ENCODE peak calls at places on chromosomes 6 and 20, in ten cellular contexts. X, H, V, C, S, R, I, N, E and Z are unnamed samples.

GRCh38 chr6:112338310-112338709 is 8.8 kb upstream of the RFPL4B start:
- DNase-seq in X (no peak), H (no peak), V (peak), C (no peak), S (no peak), R (no peak), I (no peak), N (no peak), E (no peak), Z (no peak)

GRCh38 chr6:151330130-151330715 is 61.1 kb downstream of the ZBTB2 start:
- DNase-seq in X (peak), H (no peak), V (peak), C (peak), S (no peak), R (no peak), I (no peak), N (no peak), E (peak), Z (no peak)

GRCh38 chr20:40279390-40279789 is 409.6 kb downstream of the MAFB start:
- DNase-seq in X (peak), H (no peak), V (peak), C (peak), S (peak), R (no peak), I (no peak), N (no peak), E (peak), Z (peak)

GRCh38 chr20:3686867-3687321 is 5.1 kb upstream of the ADAM33 start:
- DNase-seq in X (peak), H (no peak), V (peak), C (peak), S (no peak), R (no peak), I (no peak), N (no peak), E (peak), Z (no peak)

GRCh38 chr20:16539280-16539679 is 34.0 kb downstream of the KIF16B start:
- DNase-seq in X (peak), H (no peak), V (peak), C (no peak), S (no peak), R (no peak), I (no peak), N (no peak), E (no peak), Z (no peak)

GRCh38 chr20:63325554-63326313 is 32.7 kb downstream of the COL20A1 start:
- DNase-seq in X (no peak), H (no peak), V (no peak), C (no peak), S (no peak), R (no peak), I (no peak), N (no peak), E (no peak), Z (peak)

GRCh38 chr20:38184098-38184497 is 19.0 kb upstream of the TGM2 start:
- DNase-seq in X (no peak), H (no peak), V (no peak), C (no peak), S (no peak), R (no peak), I (no peak), N (no peak), E (no peak), Z (no peak)

GRCh38 chr6:38039497-38039896 is 220.0 kb downstream of the ZFAND3 start:
- DNase-seq in X (peak), H (no peak), V (no peak), C (no peak), S (no peak), R (no peak), I (no peak), N (no peak), E (no peak), Z (no peak)

GRCh38 chr6:44678252-44678935 is 290.9 kb downstream of the CDC5L start:
- DNase-seq in X (no peak), H (no peak), V (no peak), C (no peak), S (no peak), R (no peak), I (no peak), N (no peak), E (no peak), Z (no peak)

GRCh38 chr6:160121981-160122380 is 366 bp downstream of the SLC22A1 start:
- DNase-seq in X (no peak), H (no peak), V (no peak), C (no peak), S (no peak), R (peak), I (no peak), N (no peak), E (no peak), Z (no peak)

GRCh38 chr6:45445364-45445748 is 67.6 kb upstream of the SUPT3H start:
- DNase-seq in X (peak), H (no peak), V (no peak), C (no peak), S (no peak), R (no peak), I (no peak), N (no peak), E (no peak), Z (no peak)

GRCh38 chr6:118965354-118965753 is 30.4 kb upstream of the MCM9 start:
- DNase-seq in X (no peak), H (no peak), V (no peak), C (no peak), S (no peak), R (no peak), I (no peak), N (no peak), E (no peak), Z (no peak)

GRCh38 chr20:428658-429200 is 20.6 kb downstream of the RBCK1 start:
- DNase-seq in X (no peak), H (no peak), V (no peak), C (no peak), S (no peak), R (no peak), I (no peak), N (no peak), E (no peak), Z (no peak)

GRCh38 chr6:108560463-108561308 is at the start of gene FOXO3:
- DNase-seq in X (peak), H (peak), V (peak), C (no peak), S (no peak), R (peak), I (peak), N (peak), E (peak), Z (peak)

GRCh38 chr6:6696867-6697531 is 108.5 kb downstream of the LY86 start:
- DNase-seq in X (peak), H (no peak), V (peak), C (no peak), S (no peak), R (no peak), I (peak), N (peak), E (peak), Z (peak)

GRCh38 chr6:89562114-89562815 is 76.3 kb downstream of the LYRM2 start:
- DNase-seq in X (no peak), H (no peak), V (peak), C (no peak), S (no peak), R (no peak), I (no peak), N (no peak), E (peak), Z (no peak)

GRCh38 chr6:47678739-47679138 is 19.6 kb upstream of the ADGRF4 start:
- DNase-seq in X (no peak), H (no peak), V (no peak), C (no peak), S (no peak), R (no peak), I (no peak), N (no peak), E (no peak), Z (no peak)

GRCh38 chr6:6317825-6318733 is 2.4 kb downstream of the F13A1 start:
- DNase-seq in X (no peak), H (no peak), V (no peak), C (no peak), S (no peak), R (no peak), I (peak), N (no peak), E (no peak), Z (no peak)

GRCh38 chr6:2061880-2062279 is 183.5 kb downstream of the GMDS start:
- DNase-seq in X (no peak), H (no peak), V (no peak), C (no peak), S (no peak), R (no peak), I (no peak), N (no peak), E (peak), Z (no peak)

GRCh38 chr6:39929039-39929732 is 5.1 kb downstream of the MOCS1 start:
- DNase-seq in X (no peak), H (no peak), V (no peak), C (no peak), S (no peak), R (no peak), I (peak), N (no peak), E (no peak), Z (no peak)

GRCh38 chr6:43308101-43308989 is at the start of gene CRIP3:
- DNase-seq in X (no peak), H (peak), V (peak), C (no peak), S (no peak), R (peak), I (peak), N (peak), E (no peak), Z (no peak)
- TF ChIP-seq CTCF in X (peak), H (peak), V (peak), C (no peak), S (peak), R (peak), I (peak), N (peak), E (peak), Z (peak)

GRCh38 chr6:106089981-106090380 is 3.8 kb downstream of the PRDM1 start:
- DNase-seq in X (peak), H (no peak), V (peak), C (no peak), S (no peak), R (no peak), I (no peak), N (no peak), E (peak), Z (no peak)
- TF ChIP-seq CTCF in X (peak), H (peak), V (no peak), C (peak), S (no peak), R (no peak), I (no peak), N (no peak), E (no peak), Z (peak)

DNA sequence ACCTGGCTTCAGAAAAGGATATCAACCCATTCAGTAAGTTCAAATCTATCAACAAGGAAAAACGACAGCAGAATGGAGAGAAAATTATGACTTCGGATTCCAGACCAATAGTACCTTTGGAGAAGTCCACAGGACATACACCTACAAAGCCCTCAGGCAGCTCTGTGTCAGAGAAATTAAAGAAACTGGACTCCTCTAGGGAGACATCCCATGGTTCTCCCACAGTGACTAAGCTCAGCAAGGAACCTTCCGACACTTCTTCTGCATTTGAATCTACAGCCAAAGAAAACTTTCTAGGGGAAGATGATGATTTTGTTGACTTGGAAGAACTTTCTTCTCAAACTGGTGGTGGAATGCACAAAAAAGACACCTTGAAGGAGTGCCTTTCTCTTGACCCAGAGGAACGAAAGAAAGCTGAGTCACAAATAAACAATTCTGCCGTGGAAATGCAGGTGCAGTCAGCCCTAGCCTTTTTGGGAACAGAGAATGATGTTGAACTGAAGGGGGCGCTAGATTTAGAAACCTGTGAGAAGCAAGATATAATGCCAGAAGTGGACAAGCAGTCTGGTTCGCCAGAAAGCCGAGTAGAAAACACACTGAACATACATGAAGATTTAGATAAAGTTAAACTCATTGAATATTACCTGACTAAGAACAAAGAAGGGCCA is 67.4 kb upstream of the HINT3 start:
- DNase-seq in X (peak), H (no peak), V (peak), C (no peak), S (no peak), R (no peak), I (peak), N (peak), E (peak), Z (no peak)
- TF ChIP-seq CTCF in X (peak), H (peak), V (peak), C (peak), S (peak), R (peak), I (peak), N (peak), E (peak), Z (peak)

GRCh38 chr6:34248198-34248726 is 544 bp downstream of the SMIM29 start:
- DNase-seq in X (peak), H (peak), V (no peak), C (no peak), S (no peak), R (no peak), I (no peak), N (peak), E (no peak), Z (peak)

GRCh38 chr6:34248727-34249468 is at the start of gene SMIM29:
- DNase-seq in X (peak), H (peak), V (peak), C (no peak), S (no peak), R (peak), I (peak), N (peak), E (peak), Z (peak)

GRCh38 chr6:34246249-34246562 is 2.6 kb downstream of the SMIM29 start:
- DNase-seq in X (no peak), H (no peak), V (no peak), C (no peak), S (no peak), R (no peak), I (no peak), N (no peak), E (no peak), Z (no peak)

GRCh38 chr6:34247481-34248197 is 1.2 kb downstream of the SMIM29 start:
- DNase-seq in X (no peak), H (no peak), V (no peak), C (no peak), S (no peak), R (no peak), I (no peak), N (no peak), E (no peak), Z (no peak)

DNA sequence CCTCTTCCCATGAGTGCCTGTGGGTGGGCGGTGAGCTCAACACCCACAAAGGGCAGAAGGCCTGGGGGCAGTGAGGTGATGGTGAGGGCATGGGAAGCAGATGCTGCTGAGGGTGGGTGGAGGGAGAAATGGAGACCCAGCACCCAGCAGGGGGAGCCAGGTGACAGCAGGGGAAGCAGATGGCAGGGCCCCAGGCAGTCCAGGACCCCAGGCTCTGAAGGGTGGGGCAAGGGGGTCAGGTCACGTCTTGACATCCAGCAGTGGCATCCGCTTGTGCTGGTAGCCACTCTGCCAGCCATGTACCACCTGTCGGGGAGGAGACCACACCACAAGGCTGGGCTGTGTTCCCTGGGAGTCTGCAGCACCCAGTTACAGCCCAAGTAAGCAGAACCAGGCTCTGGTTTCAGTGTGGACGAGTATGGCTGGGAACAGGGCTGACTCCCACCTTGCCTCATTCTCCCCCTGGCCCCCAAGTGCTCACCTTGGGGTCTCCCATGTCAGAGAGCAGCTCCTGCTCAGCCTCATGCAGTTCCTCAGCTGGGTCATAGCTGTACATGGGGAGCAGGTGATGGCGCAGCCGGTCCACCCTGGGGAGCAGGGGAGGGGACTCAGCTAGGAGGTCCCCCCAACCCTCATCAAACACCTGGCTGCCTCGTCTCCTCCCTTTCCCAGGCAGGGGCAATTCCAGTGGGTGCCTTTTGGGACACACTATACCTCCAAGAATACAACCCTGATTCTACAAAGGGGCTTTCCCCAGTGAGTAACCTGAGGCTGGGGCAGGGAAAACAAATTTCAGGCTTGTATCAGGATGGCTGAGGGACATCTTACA is 2.0 kb downstream of the SMIM29 start:
- DNase-seq in X (peak), H (peak), V (peak), C (no peak), S (no peak), R (no peak), I (peak), N (peak), E (peak), Z (no peak)
- TF ChIP-seq CTCF in X (peak), H (peak), V (peak), C (peak), S (no peak), R (peak), I (peak), N (peak), E (peak), Z (peak)

GRCh38 chr6:34967461-34967860 is 78.4 kb downstream of the ANKS1A start:
- DNase-seq in X (no peak), H (no peak), V (no peak), C (no peak), S (no peak), R (no peak), I (no peak), N (no peak), E (no peak), Z (no peak)

GRCh38 chr6:34970487-34970886 is 81.4 kb downstream of the ANKS1A start:
- DNase-seq in X (peak), H (no peak), V (no peak), C (no peak), S (no peak), R (no peak), I (no peak), N (no peak), E (no peak), Z (no peak)

GRCh38 chr6:34970962-34971361 is 81.9 kb downstream of the ANKS1A start:
- DNase-seq in X (peak), H (no peak), V (peak), C (peak), S (no peak), R (no peak), I (no peak), N (no peak), E (peak), Z (no peak)

GRCh38 chr6:34973547-34974248 is 84.6 kb downstream of the ANKS1A start:
- DNase-seq in X (no peak), H (no peak), V (peak), C (no peak), S (no peak), R (no peak), I (no peak), N (no peak), E (no peak), Z (no peak)

GRCh38 chr6:34969662-34970265 is 80.7 kb downstream of the ANKS1A start:
- DNase-seq in X (peak), H (no peak), V (no peak), C (no peak), S (peak), R (no peak), I (no peak), N (no peak), E (no peak), Z (no peak)
- TF ChIP-seq CTCF in X (no peak), H (no peak), V (no peak), C (no peak), S (no peak), R (no peak), I (no peak), N (no peak), E (no peak), Z (no peak)

DNA sequence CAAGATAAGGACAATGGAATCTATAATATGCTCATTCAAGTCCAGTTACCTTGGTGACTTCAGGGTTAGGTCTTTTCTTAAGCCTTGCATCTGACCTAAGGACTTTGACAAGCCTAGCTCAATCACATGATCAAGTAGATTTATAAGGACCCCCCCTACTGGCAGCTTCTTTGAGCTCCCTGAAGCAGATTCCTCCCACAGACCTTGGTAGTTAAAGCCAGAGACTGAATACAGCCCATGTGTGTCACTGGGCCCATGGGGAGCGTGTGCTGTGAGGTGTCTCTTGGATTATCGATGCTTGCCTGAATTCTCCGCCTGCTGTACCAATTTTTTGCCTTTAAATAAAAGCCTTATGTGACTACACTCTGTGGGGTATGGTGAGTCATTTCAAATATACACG is 372.7 kb upstream of the RGS17 start:
- DNase-seq in X (no peak), H (no peak), V (no peak), C (no peak), S (no peak), R (no peak), I (peak), N (no peak), E (no peak), Z (no peak)
- TF ChIP-seq CTCF in X (no peak), H (no peak), V (no peak), C (no peak), S (no peak), R (peak), I (no peak), N (no peak), E (peak), Z (no peak)